ENCODE peak calls at places on chromosome 1, in seven cellular contexts. One of them, this sample, is unnamed.

GRCh38 chr1:212488436-212489283 is 55.9 kb downstream of the NENF start:
- DNase-seq in psoas muscle: peak; percentile 62
- DNase-seq in aorta: no peak
- DNase-seq in GM12878: no peak
- DNase-seq in uterus: peak; percentile 86
- DNase-seq in brain microvascular endothelial cell: peak; percentile 83
- DNase-seq in thoracic aorta: no peak
- DNase-seq in this sample: peak; percentile 87

GRCh38 chr1:12760256-12760795 is 13.2 kb upstream of the PRAMEF12 start:
- DNase-seq in uterus: no peak
- DNase-seq in GM12878: no peak
- DNase-seq in thoracic aorta: no peak
- DNase-seq in psoas muscle: no peak
- DNase-seq in aorta: no peak
- DNase-seq in brain microvascular endothelial cell: no peak
- DNase-seq in this sample: no peak

GRCh38 chr1:99119193-99119592 is 114.5 kb upstream of the PLPPR5 start:
- DNase-seq in psoas muscle: no peak
- DNase-seq in aorta: no peak
- DNase-seq in thoracic aorta: no peak
- DNase-seq in uterus: no peak
- DNase-seq in GM12878: no peak
- DNase-seq in brain microvascular endothelial cell: no peak
- DNase-seq in this sample: no peak

GRCh38 chr1:219085988-219086387 is 87.7 kb upstream of the LYPLAL1 start:
- DNase-seq in GM12878: no peak
- DNase-seq in aorta: no peak
- DNase-seq in uterus: no peak
- DNase-seq in brain microvascular endothelial cell: no peak
- DNase-seq in thoracic aorta: no peak
- DNase-seq in psoas muscle: no peak
- DNase-seq in this sample: no peak

GRCh38 chr1:27527857-27528700 is 38.1 kb upstream of the WASF2 start:
- DNase-seq in aorta: no peak
- DNase-seq in GM12878: no peak
- DNase-seq in psoas muscle: no peak
- DNase-seq in thoracic aorta: no peak
- DNase-seq in uterus: peak; percentile 66
- DNase-seq in brain microvascular endothelial cell: no peak
- DNase-seq in this sample: no peak

GRCh38 chr1:204370176-204370575 is 10.4 kb upstream of the PLEKHA6 start:
- DNase-seq in psoas muscle: no peak
- DNase-seq in GM12878: no peak
- DNase-seq in brain microvascular endothelial cell: no peak
- DNase-seq in aorta: no peak
- DNase-seq in thoracic aorta: no peak
- DNase-seq in uterus: no peak
- DNase-seq in this sample: no peak

GRCh38 chr1:232435746-232436145 is 194.2 kb downstream of the SIPA1L2 start:
- DNase-seq in brain microvascular endothelial cell: no peak
- DNase-seq in GM12878: no peak
- DNase-seq in thoracic aorta: no peak
- DNase-seq in aorta: no peak
- DNase-seq in uterus: no peak
- DNase-seq in psoas muscle: no peak
- DNase-seq in this sample: no peak

GRCh38 chr1:213371769-213372619 is 321.0 kb downstream of the RPS6KC1 start:
- DNase-seq in GM12878: no peak
- DNase-seq in brain microvascular endothelial cell: no peak
- DNase-seq in thoracic aorta: no peak
- DNase-seq in aorta: no peak
- DNase-seq in uterus: no peak
- DNase-seq in psoas muscle: no peak
- DNase-seq in this sample: no peak

GRCh38 chr1:78834201-78834741 is 172.3 kb downstream of the ADGRL4 start:
- DNase-seq in aorta: no peak
- DNase-seq in GM12878: no peak
- DNase-seq in thoracic aorta: no peak
- DNase-seq in psoas muscle: no peak
- DNase-seq in uterus: no peak
- DNase-seq in brain microvascular endothelial cell: no peak
- DNase-seq in this sample: no peak

GRCh38 chr1:246477634-246478033 is 29.4 kb downstream of the SMYD3 start:
- DNase-seq in thoracic aorta: no peak
- DNase-seq in uterus: no peak
- DNase-seq in psoas muscle: no peak
- DNase-seq in GM12878: no peak
- DNase-seq in aorta: no peak
- DNase-seq in brain microvascular endothelial cell: no peak
- DNase-seq in this sample: no peak

GRCh38 chr1:154961497-154962237 is at the start of gene PYGO2:
- DNase-seq in brain microvascular endothelial cell: peak; percentile 54
- DNase-seq in aorta: peak; percentile 95
- DNase-seq in uterus: peak; percentile 69
- DNase-seq in GM12878: no peak
- DNase-seq in psoas muscle: peak; percentile 90
- DNase-seq in thoracic aorta: peak; percentile 32
- DNase-seq in this sample: peak; percentile 89

GRCh38 chr1:97943354-97943753 is 22.5 kb upstream of the DPYD start:
- DNase-seq in GM12878: no peak
- DNase-seq in uterus: no peak
- DNase-seq in thoracic aorta: no peak
- DNase-seq in brain microvascular endothelial cell: peak; percentile 66
- DNase-seq in aorta: no peak
- DNase-seq in psoas muscle: no peak
- DNase-seq in this sample: no peak

GRCh38 chr1:91725961-91726704 is 159.8 kb downstream of the TGFBR3 start:
- DNase-seq in psoas muscle: peak; percentile 56
- DNase-seq in brain microvascular endothelial cell: peak; percentile 77
- DNase-seq in GM12878: no peak
- DNase-seq in thoracic aorta: peak; percentile 11
- DNase-seq in aorta: no peak
- DNase-seq in uterus: peak; percentile 81
- DNase-seq in this sample: peak; percentile 74

GRCh38 chr1:212683357-212683722 is 16.3 kb downstream of the BATF3 start:
- DNase-seq in psoas muscle: peak; percentile 55
- DNase-seq in GM12878: peak; percentile 81
- DNase-seq in uterus: no peak
- DNase-seq in brain microvascular endothelial cell: no peak
- DNase-seq in thoracic aorta: no peak
- DNase-seq in aorta: no peak
- DNase-seq in this sample: no peak

GRCh38 chr1:42936309-42937078 is 22.2 kb downstream of the SLC2A1 start:
- DNase-seq in GM12878: no peak
- DNase-seq in psoas muscle: peak; percentile 66
- DNase-seq in brain microvascular endothelial cell: no peak
- DNase-seq in thoracic aorta: no peak
- DNase-seq in aorta: peak; percentile 74
- DNase-seq in uterus: peak; percentile 26
- DNase-seq in this sample: no peak

GRCh38 chr1:154318386-154318785 is 2.5 kb upstream of the AQP10 start:
- DNase-seq in thoracic aorta: no peak
- DNase-seq in aorta: no peak
- DNase-seq in psoas muscle: no peak
- DNase-seq in uterus: no peak
- DNase-seq in brain microvascular endothelial cell: no peak
- DNase-seq in GM12878: no peak
- DNase-seq in this sample: no peak

GRCh38 chr1:15723631-15724246 is 12.3 kb upstream of the SLC25A34 start:
- DNase-seq in uterus: no peak
- DNase-seq in thoracic aorta: no peak
- DNase-seq in brain microvascular endothelial cell: no peak
- DNase-seq in GM12878: no peak
- DNase-seq in psoas muscle: no peak
- DNase-seq in aorta: peak; percentile 71
- DNase-seq in this sample: no peak

GRCh38 chr1:23529146-23530088 is 1.6 kb downstream of the E2F2 start:
- DNase-seq in GM12878: no peak
- DNase-seq in uterus: no peak
- DNase-seq in psoas muscle: no peak
- DNase-seq in brain microvascular endothelial cell: no peak
- DNase-seq in thoracic aorta: no peak
- DNase-seq in aorta: no peak
- DNase-seq in this sample: no peak

GRCh38 chr1:181618559-181618958 is 135.2 kb downstream of the CACNA1E start:
- DNase-seq in GM12878: no peak
- DNase-seq in psoas muscle: no peak
- DNase-seq in thoracic aorta: no peak
- DNase-seq in uterus: no peak
- DNase-seq in brain microvascular endothelial cell: no peak
- DNase-seq in aorta: no peak
- DNase-seq in this sample: no peak

GRCh38 chr1:208042868-208043267 is 131.9 kb upstream of the CD34 start:
- DNase-seq in aorta: no peak
- DNase-seq in thoracic aorta: no peak
- DNase-seq in uterus: no peak
- DNase-seq in brain microvascular endothelial cell: no peak
- DNase-seq in GM12878: no peak
- DNase-seq in psoas muscle: no peak
- DNase-seq in this sample: no peak

GRCh38 chr1:247118946-247119446 is 14.8 kb upstream of the ZNF669 start:
- DNase-seq in brain microvascular endothelial cell: no peak
- DNase-seq in psoas muscle: no peak
- DNase-seq in thoracic aorta: no peak
- DNase-seq in uterus: no peak
- DNase-seq in aorta: no peak
- DNase-seq in GM12878: no peak
- DNase-seq in this sample: no peak

GRCh38 chr1:208136459-208137143 is 107.6 kb downstream of the PLXNA2 start:
- DNase-seq in thoracic aorta: no peak
- DNase-seq in psoas muscle: no peak
- DNase-seq in brain microvascular endothelial cell: no peak
- DNase-seq in aorta: no peak
- DNase-seq in uterus: no peak
- DNase-seq in GM12878: no peak
- DNase-seq in this sample: no peak

GRCh38 chr1:19439464-19440171 is 45.7 kb downstream of the CAPZB start:
- DNase-seq in uterus: no peak
- DNase-seq in psoas muscle: peak; percentile 71
- DNase-seq in thoracic aorta: no peak
- DNase-seq in GM12878: no peak
- DNase-seq in brain microvascular endothelial cell: no peak
- DNase-seq in aorta: peak; percentile 76
- DNase-seq in this sample: peak; percentile 85
- H3K27ac ChIP-seq in uterus: peak overlapping the region; percentile 92
- H3K27ac ChIP-seq in psoas muscle: peak overlapping the region; percentile 79
- H3K27ac ChIP-seq in thoracic aorta: peak overlapping the region; percentile 88
- H3K27ac ChIP-seq in GM12878: peak overlapping the region; percentile 31
- H3K27ac ChIP-seq in brain microvascular endothelial cell: peak overlapping the region; percentile 89
- H3K27ac ChIP-seq in aorta: peak overlapping the region; percentile 58
- H3K27ac ChIP-seq in this sample: peak overlapping the region; percentile 89

GRCh38 chr1:151680391-151680790 is 36.2 kb downstream of the CELF3 start:
- DNase-seq in brain microvascular endothelial cell: peak; percentile 9
- DNase-seq in thoracic aorta: no peak
- DNase-seq in aorta: no peak
- DNase-seq in GM12878: no peak
- DNase-seq in uterus: no peak
- DNase-seq in psoas muscle: no peak
- DNase-seq in this sample: no peak
- H3K27ac ChIP-seq in brain microvascular endothelial cell: peak overlapping the region; percentile 82
- H3K27ac ChIP-seq in thoracic aorta: peak overlapping the region; percentile 74
- H3K27ac ChIP-seq in aorta: no peak overlapping the region
- H3K27ac ChIP-seq in GM12878: no peak overlapping the region
- H3K27ac ChIP-seq in uterus: no peak overlapping the region
- H3K27ac ChIP-seq in psoas muscle: no peak overlapping the region
- H3K27ac ChIP-seq in this sample: peak overlapping the region; percentile 64

GRCh38 chr1:216482620-216483019 is 59.4 kb upstream of the USH2A start:
- DNase-seq in thoracic aorta: no peak
- DNase-seq in uterus: no peak
- DNase-seq in brain microvascular endothelial cell: no peak
- DNase-seq in psoas muscle: no peak
- DNase-seq in GM12878: no peak
- DNase-seq in aorta: no peak
- DNase-seq in this sample: no peak
- H3K27ac ChIP-seq in thoracic aorta: no peak overlapping the region
- H3K27ac ChIP-seq in uterus: no peak overlapping the region
- H3K27ac ChIP-seq in brain microvascular endothelial cell: no peak overlapping the region
- H3K27ac ChIP-seq in psoas muscle: no peak overlapping the region
- H3K27ac ChIP-seq in GM12878: no peak overlapping the region
- H3K27ac ChIP-seq in aorta: no peak overlapping the region
- H3K27ac ChIP-seq in this sample: no peak overlapping the region

DNA sequence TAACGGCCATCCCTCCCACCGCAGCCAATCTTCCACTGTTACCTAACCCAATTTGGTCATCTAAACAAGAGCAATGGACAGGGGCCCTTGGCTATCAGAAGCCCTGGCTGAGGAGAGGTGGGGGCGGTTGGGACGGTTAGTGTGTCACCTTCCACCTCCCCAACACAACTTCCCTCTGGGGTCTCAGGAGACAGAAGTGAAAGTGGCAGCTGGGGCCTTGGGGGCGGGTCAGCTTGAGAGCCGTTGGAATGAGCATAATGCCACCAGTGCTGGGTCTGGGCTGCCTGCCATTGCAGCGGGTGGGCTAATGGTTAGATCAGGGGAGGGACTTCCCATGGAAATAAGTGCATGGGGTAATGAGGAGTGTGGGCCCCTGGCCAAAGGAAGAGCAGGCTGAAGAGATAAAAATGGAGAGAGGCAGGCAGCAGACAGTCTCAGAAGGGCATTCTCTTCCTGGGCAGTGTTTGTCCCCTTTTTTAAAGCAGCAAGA is 7.9 kb downstream of the MEF2D start:
- DNase-seq in brain microvascular endothelial cell: no peak
- DNase-seq in GM12878: no peak
- DNase-seq in uterus: no peak
- DNase-seq in aorta: no peak
- DNase-seq in psoas muscle: peak; percentile 68
- DNase-seq in thoracic aorta: no peak
- DNase-seq in this sample: no peak
- H3K27ac ChIP-seq in brain microvascular endothelial cell: no peak overlapping the region
- H3K27ac ChIP-seq in GM12878: peak overlapping the region; percentile 96
- H3K27ac ChIP-seq in uterus: peak overlapping the region; percentile 100
- H3K27ac ChIP-seq in aorta: peak overlapping the region; percentile 15
- H3K27ac ChIP-seq in psoas muscle: peak overlapping the region; percentile 99
- H3K27ac ChIP-seq in thoracic aorta: peak overlapping the region; percentile 100
- H3K27ac ChIP-seq in this sample: peak overlapping the region; percentile 85

DNA sequence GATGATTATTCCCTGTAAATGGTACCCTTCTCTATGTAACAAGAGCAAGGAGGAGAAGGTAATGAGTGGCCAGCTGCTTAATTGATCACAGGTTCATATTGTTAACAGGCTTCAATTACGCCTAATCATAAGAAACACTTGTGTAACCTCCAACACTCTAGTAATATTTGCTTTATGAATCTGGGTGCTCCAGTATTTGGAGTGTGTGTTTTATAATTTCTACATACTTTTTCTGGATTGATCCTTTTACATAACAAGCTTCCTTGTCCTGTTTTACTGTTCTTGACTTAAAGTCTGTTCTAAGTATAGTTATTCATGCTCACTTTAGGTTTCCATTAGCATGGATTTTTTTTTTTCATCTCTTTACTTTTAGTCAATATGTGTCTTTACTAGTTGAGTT is 984.2 kb downstream of the AMY1C start:
- DNase-seq in aorta: no peak
- DNase-seq in GM12878: no peak
- DNase-seq in uterus: no peak
- DNase-seq in psoas muscle: no peak
- DNase-seq in thoracic aorta: no peak
- DNase-seq in brain microvascular endothelial cell: no peak
- DNase-seq in this sample: no peak
- H3K27ac ChIP-seq in aorta: no peak overlapping the region
- H3K27ac ChIP-seq in GM12878: no peak overlapping the region
- H3K27ac ChIP-seq in uterus: no peak overlapping the region
- H3K27ac ChIP-seq in psoas muscle: no peak overlapping the region
- H3K27ac ChIP-seq in thoracic aorta: no peak overlapping the region
- H3K27ac ChIP-seq in brain microvascular endothelial cell: no peak overlapping the region
- H3K27ac ChIP-seq in this sample: no peak overlapping the region

This sample was measured in tibial artery.